ENCODE peak calls at places on chromosome 12, in four cellular contexts. A is HepG2, H is GM12878, M is K562. X is an unnamed sample.

GRCh38 chr12:111780615-111781014 is 13.9 kb downstream of the ALDH2 start:
- DNase-seq in A (no peak), M (no peak), H (no peak), X (no peak)

GRCh38 chr12:112973712-112974305 is 4.5 kb upstream of the OAS2 start:
- DNase-seq in M (no peak), H (no peak), A (no peak), X (no peak)

GRCh38 chr12:46360908-46361666 is 11.5 kb downstream of the SLC38A2 start:
- DNase-seq in H (no peak), M (no peak), A (no peak), X (no peak)

GRCh38 chr12:53976172-53976822 is 1.5 kb upstream of the HOTAIR start:
- DNase-seq in A (no peak), M (no peak), H (no peak), X (no peak)

GRCh38 chr12:119802472-119802871 is 74.6 kb downstream of the CIT start:
- DNase-seq in A (no peak), M (no peak), H (no peak), X (no peak)

GRCh38 chr12:41189395-41190251 is 1.5 kb downstream of the PDZRN4 start:
- DNase-seq in M (no peak), A (no peak), H (no peak), X (peak)

GRCh38 chr12:82461393-82461792 is 103.1 kb downstream of the METTL25 start:
- DNase-seq in M (no peak), H (no peak), A (peak), X (no peak)

GRCh38 chr12:6831021-6831420 is 2.8 kb downstream of the P3H3 start:
- DNase-seq in M (no peak), A (no peak), H (no peak), X (no peak)

GRCh38 chr12:57629897-57630471 is 3.0 kb downstream of the B4GALNT1 start:
- DNase-seq in H (no peak), M (no peak), A (no peak), X (no peak)

GRCh38 chr12:56687225-56688128 is 607 bp downstream of the PTGES3 start:
- DNase-seq in A (no peak), H (no peak), M (no peak), X (no peak)

GRCh38 chr12:14892726-14893442 is 7.2 kb upstream of the MGP start:
- DNase-seq in A (peak), H (no peak), M (no peak), X (no peak)

GRCh38 chr12:11623382-11623781 is 26.1 kb upstream of the ETV6 start:
- DNase-seq in A (peak), H (no peak), M (no peak), X (no peak)

GRCh38 chr12:106769546-106769945 is 4.9 kb upstream of the RIC8B start:
- DNase-seq in M (no peak), A (no peak), H (no peak), X (no peak)

GRCh38 chr12:16238661-16239060 is 38.8 kb downstream of the SLC15A5 start:
- DNase-seq in H (no peak), M (no peak), A (no peak), X (no peak)

GRCh38 chr12:102021540-102022246 is 40.1 kb downstream of the WASHC3 start:
- DNase-seq in M (no peak), A (no peak), H (no peak), X (no peak)

GRCh38 chr12:58529114-58529665 is 391.1 kb downstream of the LRIG3 start:
- DNase-seq in H (no peak), A (no peak), M (no peak), X (no peak)

GRCh38 chr12:64186789-64187188 is 35.3 kb downstream of the KICS2 start:
- DNase-seq in M (peak), H (no peak), A (no peak), X (no peak)

GRCh38 chr12:46725332-46725731 is 100.5 kb downstream of the SLC38A4 start:
- DNase-seq in H (no peak), M (no peak), A (no peak), X (no peak)

GRCh38 chr12:107014050-107014449 is 27.1 kb upstream of the MTERF2 start:
- DNase-seq in M (no peak), H (no peak), A (peak), X (no peak)

GRCh38 chr12:5432011-5432400 is at the start of gene NTF3:
- DNase-seq in H (no peak), A (no peak), M (no peak), X (peak)

GRCh38 chr12:65152012-65152411 is 17.4 kb upstream of the LEMD3 start:
- DNase-seq in H (no peak), M (no peak), A (peak), X (no peak)

GRCh38 chr12:15701212-15701611 is 88.0 kb downstream of the EPS8 start:
- DNase-seq in M (no peak), A (no peak), H (no peak), X (no peak)

GRCh38 chr12:58814036-58814435 is 106.3 kb downstream of the LRIG3 start:
- DNase-seq in H (no peak), A (no peak), M (no peak), X (no peak)

GRCh38 chr12:132430838-132431826 is 58.8 kb upstream of the FBRSL1 start:
- DNase-seq in H (no peak), A (no peak), M (no peak), X (no peak)

GRCh38 chr12:18861287-18861858 is 123.5 kb downstream of the CAPZA3 start:
- DNase-seq in H (no peak), M (peak), A (peak), X (no peak)

GRCh38 chr12:47014474-47014873 is 64.9 kb upstream of the PCED1B start:
- DNase-seq in A (no peak), M (no peak), H (no peak), X (no peak)

GRCh38 chr12:41122894-41123293 is 65.2 kb upstream of the PDZRN4 start:
- DNase-seq in M (no peak), H (no peak), A (no peak), X (no peak)

GRCh38 chr12:21613931-21614330 is 9.3 kb upstream of the GYS2 start:
- DNase-seq in M (no peak), H (no peak), A (no peak), X (no peak)

GRCh38 chr12:122064034-122064777 is 14.3 kb upstream of the MLXIP start:
- DNase-seq in M (peak), A (peak), H (peak), X (peak)

GRCh38 chr12:124398578-124399227 is 103.8 kb downstream of the RFLNA start:
- DNase-seq in A (no peak), M (no peak), H (no peak), X (no peak)

GRCh38 chr12:28936221-28936620 is 212.9 kb upstream of the FAR2 start:
- DNase-seq in M (no peak), A (no peak), H (no peak), X (no peak)

DNA sequence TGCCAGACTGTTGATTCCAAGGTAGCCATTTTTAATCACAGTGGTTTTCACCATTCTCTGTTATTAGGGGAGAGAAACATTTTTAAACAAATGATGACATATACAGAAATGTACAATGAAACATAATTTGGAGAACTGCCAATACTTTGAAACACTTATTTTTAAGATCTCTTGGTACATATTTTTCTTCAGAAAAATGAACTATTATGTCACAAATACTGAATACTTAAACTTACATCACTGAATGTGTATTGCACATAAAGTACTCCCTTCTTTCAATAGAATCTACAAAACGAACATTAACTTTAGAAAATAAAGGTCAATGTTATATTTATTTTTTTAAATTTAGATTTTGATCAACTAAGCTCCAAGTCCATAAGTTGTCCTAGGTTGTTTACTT is 71.7 kb upstream of the CPNE8 start:
- DNase-seq in A (no peak), H (no peak), M (no peak), X (no peak)
- TF ChIP-seq BHLHE40 in A (no peak), H (no peak), M (no peak), X (no peak)

DNA sequence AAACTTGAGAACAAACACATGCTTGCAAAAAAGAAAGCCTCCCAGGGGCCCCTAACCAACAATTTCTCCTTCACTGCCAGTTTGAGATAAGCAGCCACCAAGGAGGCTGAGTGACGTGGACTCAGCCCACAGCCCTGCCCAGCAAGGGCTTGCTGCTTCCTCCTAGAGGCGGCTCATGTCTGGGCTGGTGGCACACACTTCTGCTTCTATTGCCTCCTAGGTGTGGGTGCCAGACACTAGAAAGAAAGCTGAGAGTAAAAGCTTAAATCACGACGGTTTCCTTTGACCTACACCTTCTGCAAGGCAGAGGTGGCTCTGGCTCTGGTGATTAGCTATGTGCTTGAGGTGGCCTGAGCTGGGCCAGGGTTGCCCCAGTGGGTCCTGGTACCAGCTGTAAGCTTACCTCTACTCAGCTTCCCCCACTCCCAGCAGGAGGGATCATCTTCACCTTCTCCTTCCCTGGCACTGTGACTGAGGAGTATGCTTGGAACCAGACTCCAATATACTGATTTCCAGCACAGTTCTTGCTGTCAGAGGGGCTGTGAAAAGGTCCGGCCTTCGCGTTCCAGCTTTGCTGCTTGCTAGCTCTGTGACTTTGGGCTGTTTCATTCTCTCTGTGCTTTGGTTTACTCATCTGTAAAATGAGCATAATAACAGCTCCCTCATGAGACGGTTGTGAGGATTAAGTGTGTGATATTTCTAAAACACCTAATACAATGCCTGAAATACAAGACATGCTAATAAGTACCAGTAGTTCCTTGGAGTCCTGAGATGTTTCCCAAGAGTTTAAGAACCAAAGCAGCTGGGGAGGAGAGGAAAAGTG is 89.7 kb upstream of the PARP11 start:
- DNase-seq in H (no peak), M (peak), A (no peak), X (no peak)
- TF ChIP-seq TARDBP in H (no peak), M (no peak), A (no peak), X (no peak)

GRCh38 chr12:84492381-84492883 is 420.2 kb downstream of the SLC6A15 start:
- DNase-seq in A (no peak), H (no peak), M (no peak), X (no peak)
- TF ChIP-seq SP1 in A (no peak), H (no peak), M (no peak), X (no peak)

GRCh38 chr12:48927261-48927660 is 2.0 kb upstream of the FKBP11 start:
- DNase-seq in H (no peak), A (no peak), M (no peak), X (no peak)
- TF ChIP-seq BHLHE40 in H (no peak), A (no peak), M (no peak), X (no peak)

X was measured in HEK293T.